ENCODE peak calls at places on chromosomes 12 and 14, in six cellular contexts. One of them, this sample, is unnamed.

GRCh38 chr14:75771614-75772013 is 110.6 kb downstream of the TTLL5 start:
- DNase-seq in HepG2: no peak
- DNase-seq in GM12891: no peak
- DNase-seq in K562: no peak
- DNase-seq in GM12878: no peak
- DNase-seq in H1: no peak
- DNase-seq in this sample: no peak

GRCh38 chr12:10965511-10965910 is 21.2 kb downstream of the TAS2R50 start:
- DNase-seq in GM12878: no peak
- DNase-seq in K562: no peak
- DNase-seq in HepG2: no peak
- DNase-seq in GM12891: no peak
- DNase-seq in H1: no peak
- DNase-seq in this sample: no peak

GRCh38 chr12:52990206-52990605 is 16.1 kb upstream of the EIF4B start:
- DNase-seq in GM12891: no peak
- DNase-seq in HepG2: no peak
- DNase-seq in GM12878: no peak
- DNase-seq in H1: no peak
- DNase-seq in K562: no peak
- DNase-seq in this sample: no peak

GRCh38 chr12:28374556-28374955 is 184.3 kb downstream of the CCDC91 start:
- DNase-seq in HepG2: no peak
- DNase-seq in K562: no peak
- DNase-seq in H1: no peak
- DNase-seq in GM12878: no peak
- DNase-seq in GM12891: no peak
- DNase-seq in this sample: no peak

GRCh38 chr14:52596320-52596719 is 43.7 kb downstream of the GPR137C start:
- DNase-seq in HepG2: peak
- DNase-seq in H1: peak
- DNase-seq in GM12878: no peak
- DNase-seq in GM12891: no peak
- DNase-seq in K562: no peak
- DNase-seq in this sample: no peak

GRCh38 chr14:55585854-55586253 is 5.8 kb downstream of the KTN1 start:
- DNase-seq in GM12891: no peak
- DNase-seq in H1: no peak
- DNase-seq in GM12878: no peak
- DNase-seq in HepG2: no peak
- DNase-seq in K562: no peak
- DNase-seq in this sample: no peak

GRCh38 chr12:13559318-13559978 is 362.9 kb downstream of the EMP1 start:
- DNase-seq in H1: no peak
- DNase-seq in K562: no peak
- DNase-seq in GM12878: no peak
- DNase-seq in GM12891: no peak
- DNase-seq in HepG2: peak
- DNase-seq in this sample: no peak

GRCh38 chr12:105754313-105754712 is 384.4 kb downstream of the NUAK1 start:
- DNase-seq in HepG2: no peak
- DNase-seq in K562: no peak
- DNase-seq in GM12878: no peak
- DNase-seq in H1: no peak
- DNase-seq in GM12891: no peak
- DNase-seq in this sample: no peak

GRCh38 chr14:50823051-50823762 is 7.8 kb downstream of the NIN start:
- DNase-seq in K562: no peak
- DNase-seq in GM12891: no peak
- DNase-seq in HepG2: no peak
- DNase-seq in H1: no peak
- DNase-seq in GM12878: peak
- DNase-seq in this sample: no peak

GRCh38 chr12:102757154-102757873 is 159.7 kb downstream of the PAH start:
- DNase-seq in HepG2: no peak
- DNase-seq in H1: no peak
- DNase-seq in GM12891: no peak
- DNase-seq in K562: no peak
- DNase-seq in GM12878: no peak
- DNase-seq in this sample: no peak

GRCh38 chr12:99959549-99960170 is 25.1 kb downstream of the ANKS1B start:
- DNase-seq in K562: no peak
- DNase-seq in H1: no peak
- DNase-seq in GM12891: no peak
- DNase-seq in HepG2: peak
- DNase-seq in GM12878: no peak
- DNase-seq in this sample: no peak

GRCh38 chr12:107223816-107224215 is 130.5 kb upstream of the CRY1 start:
- DNase-seq in H1: no peak
- DNase-seq in GM12891: no peak
- DNase-seq in HepG2: no peak
- DNase-seq in GM12878: no peak
- DNase-seq in K562: no peak
- DNase-seq in this sample: no peak

GRCh38 chr12:54585243-54585642 is 3.2 kb downstream of the PPP1R1A start:
- DNase-seq in GM12891: no peak
- DNase-seq in HepG2: no peak
- DNase-seq in H1: no peak
- DNase-seq in K562: no peak
- DNase-seq in GM12878: no peak
- DNase-seq in this sample: no peak

GRCh38 chr14:101743701-101744100 is 17.8 kb upstream of the PPP2R5C start:
- DNase-seq in GM12891: no peak
- DNase-seq in HepG2: no peak
- DNase-seq in GM12878: no peak
- DNase-seq in H1: no peak
- DNase-seq in K562: no peak
- DNase-seq in this sample: no peak

GRCh38 chr12:94987806-94988205 is 15.7 kb downstream of the NDUFA12 start:
- DNase-seq in GM12891: no peak
- DNase-seq in HepG2: no peak
- DNase-seq in GM12878: no peak
- DNase-seq in K562: no peak
- DNase-seq in H1: no peak
- DNase-seq in this sample: no peak

GRCh38 chr12:56315256-56315625 is 547 bp downstream of the CNPY2 start:
- DNase-seq in HepG2: no peak
- DNase-seq in GM12878: no peak
- DNase-seq in GM12891: no peak
- DNase-seq in K562: peak
- DNase-seq in H1: no peak
- DNase-seq in this sample: no peak

GRCh38 chr12:130825771-130826150 is 13.3 kb downstream of the STX2 start:
- DNase-seq in GM12878: no peak
- DNase-seq in H1: no peak
- DNase-seq in GM12891: no peak
- DNase-seq in HepG2: no peak
- DNase-seq in K562: peak
- DNase-seq in this sample: no peak

GRCh38 chr12:130307859-130308258 is 29.8 kb upstream of the PIWIL1 start:
- DNase-seq in H1: no peak
- DNase-seq in GM12891: no peak
- DNase-seq in K562: no peak
- DNase-seq in HepG2: no peak
- DNase-seq in GM12878: no peak
- DNase-seq in this sample: no peak

GRCh38 chr14:24179294-24179960 is 7.5 kb downstream of the REC8 start:
- DNase-seq in H1: no peak
- DNase-seq in GM12878: no peak
- DNase-seq in K562: no peak
- DNase-seq in HepG2: no peak
- DNase-seq in GM12891: no peak
- DNase-seq in this sample: no peak

GRCh38 chr14:101968186-101968585 is 3.8 kb downstream of the DYNC1H1 start:
- DNase-seq in GM12891: no peak
- DNase-seq in HepG2: no peak
- DNase-seq in K562: no peak
- DNase-seq in H1: no peak
- DNase-seq in GM12878: no peak
- DNase-seq in this sample: no peak

GRCh38 chr12:71162832-71163711 is 5.3 kb upstream of the TSPAN8 start:
- DNase-seq in K562: no peak
- DNase-seq in GM12891: no peak
- DNase-seq in H1: no peak
- DNase-seq in GM12878: no peak
- DNase-seq in HepG2: peak
- DNase-seq in this sample: no peak

GRCh38 chr14:98894600-98894999 is 377.4 kb downstream of the BCL11B start:
- DNase-seq in HepG2: no peak
- DNase-seq in H1: no peak
- DNase-seq in GM12891: no peak
- DNase-seq in GM12878: no peak
- DNase-seq in K562: no peak
- DNase-seq in this sample: no peak

GRCh38 chr12:107352347-107353081 is 259.2 kb upstream of the CRY1 start:
- DNase-seq in HepG2: peak
- DNase-seq in GM12891: no peak
- DNase-seq in GM12878: no peak
- DNase-seq in H1: no peak
- DNase-seq in K562: no peak
- DNase-seq in this sample: no peak

GRCh38 chr12:31727197-31727596 is 1.6 kb downstream of the AMN1 start:
- DNase-seq in H1: no peak
- DNase-seq in HepG2: no peak
- DNase-seq in GM12891: no peak
- DNase-seq in GM12878: no peak
- DNase-seq in K562: peak
- DNase-seq in this sample: no peak

GRCh38 chr12:31726575-31726974 is 2.2 kb downstream of the AMN1 start:
- DNase-seq in GM12891: no peak
- DNase-seq in GM12878: no peak
- DNase-seq in K562: no peak
- DNase-seq in H1: no peak
- DNase-seq in HepG2: no peak
- DNase-seq in this sample: no peak

GRCh38 chr12:31728289-31728916 is 418 bp downstream of the AMN1 start:
- DNase-seq in GM12891: no peak
- DNase-seq in H1: peak
- DNase-seq in GM12878: no peak
- DNase-seq in K562: peak
- DNase-seq in HepG2: no peak
- DNase-seq in this sample: peak

GRCh38 chr12:31728917-31729640 is at the start of gene AMN1:
- DNase-seq in GM12891: peak
- DNase-seq in K562: peak
- DNase-seq in HepG2: peak
- DNase-seq in H1: peak
- DNase-seq in GM12878: peak
- DNase-seq in this sample: peak

DNA sequence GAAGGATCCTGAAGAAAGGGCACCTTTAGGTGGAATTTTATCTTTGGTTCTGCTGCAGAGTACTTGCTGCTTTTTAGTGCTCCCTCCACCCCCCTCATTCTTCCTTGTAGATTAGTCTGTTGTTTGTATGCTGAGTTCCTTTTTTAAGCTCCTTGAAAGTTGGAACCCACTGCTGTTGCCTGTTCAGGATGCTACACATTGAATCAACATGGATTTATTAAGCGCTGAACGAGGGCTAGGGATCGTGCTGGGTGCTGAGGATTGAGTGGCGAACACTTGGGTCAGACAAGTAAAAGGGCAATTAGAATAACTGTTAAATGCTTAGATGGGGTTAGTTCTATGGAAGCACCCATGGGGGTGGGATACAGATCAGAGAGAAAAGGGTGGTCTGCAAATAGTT is 907 bp upstream of the AMN1 start:
- DNase-seq in GM12891: no peak
- DNase-seq in GM12878: no peak
- DNase-seq in K562: peak
- DNase-seq in H1: no peak
- DNase-seq in HepG2: no peak
- DNase-seq in this sample: no peak
- TF ChIP-seq POLR2AphosphoS5 in GM12891: no peak
- TF ChIP-seq POLR2AphosphoS5 in GM12878: no peak
- TF ChIP-seq POLR2AphosphoS5 in K562: no peak
- TF ChIP-seq POLR2AphosphoS5 in H1: no peak
- TF ChIP-seq POLR2AphosphoS5 in HepG2: no peak
- TF ChIP-seq POLR2AphosphoS5 in this sample: no peak

DNA sequence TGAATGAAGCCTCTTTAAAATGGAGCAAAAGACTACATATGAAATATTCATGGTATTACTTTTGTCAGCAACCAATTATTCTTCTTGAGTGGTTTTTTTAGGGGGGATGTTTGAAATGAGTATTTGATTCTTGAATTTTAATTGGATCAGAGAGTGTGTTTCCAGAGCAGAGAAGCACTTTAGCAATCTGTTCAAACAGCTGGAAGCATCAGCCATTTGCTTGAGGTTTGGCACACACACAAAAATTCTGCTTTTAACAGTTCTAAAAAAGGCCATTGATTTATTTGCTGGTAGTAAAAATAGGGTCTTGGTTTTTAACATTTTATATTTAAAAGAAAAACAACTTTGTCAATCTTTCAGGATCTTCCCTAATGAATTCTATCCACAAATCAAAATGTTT is 292.7 kb downstream of the LRFN5 start:
- DNase-seq in HepG2: no peak
- DNase-seq in H1: no peak
- DNase-seq in GM12878: no peak
- DNase-seq in GM12891: no peak
- DNase-seq in K562: no peak
- DNase-seq in this sample: no peak
- TF ChIP-seq TAF1 in HepG2: no peak
- TF ChIP-seq TAF1 in H1: no peak
- TF ChIP-seq TAF1 in GM12878: no peak
- TF ChIP-seq TAF1 in GM12891: no peak
- TF ChIP-seq TAF1 in K562: no peak
- TF ChIP-seq TAF1 in this sample: no peak

GRCh38 chr12:69756088-69756731 is 17.6 kb downstream of the RAB3IP start:
- DNase-seq in H1: no peak
- DNase-seq in GM12878: no peak
- DNase-seq in K562: no peak
- DNase-seq in HepG2: no peak
- DNase-seq in GM12891: no peak
- DNase-seq in this sample: no peak
- TF ChIP-seq POLR2A in H1: no peak
- TF ChIP-seq POLR2A in GM12878: no peak
- TF ChIP-seq POLR2A in K562: no peak
- TF ChIP-seq POLR2A in HepG2: no peak
- TF ChIP-seq POLR2A in GM12891: no peak
- TF ChIP-seq POLR2A in this sample: no peak

DNA sequence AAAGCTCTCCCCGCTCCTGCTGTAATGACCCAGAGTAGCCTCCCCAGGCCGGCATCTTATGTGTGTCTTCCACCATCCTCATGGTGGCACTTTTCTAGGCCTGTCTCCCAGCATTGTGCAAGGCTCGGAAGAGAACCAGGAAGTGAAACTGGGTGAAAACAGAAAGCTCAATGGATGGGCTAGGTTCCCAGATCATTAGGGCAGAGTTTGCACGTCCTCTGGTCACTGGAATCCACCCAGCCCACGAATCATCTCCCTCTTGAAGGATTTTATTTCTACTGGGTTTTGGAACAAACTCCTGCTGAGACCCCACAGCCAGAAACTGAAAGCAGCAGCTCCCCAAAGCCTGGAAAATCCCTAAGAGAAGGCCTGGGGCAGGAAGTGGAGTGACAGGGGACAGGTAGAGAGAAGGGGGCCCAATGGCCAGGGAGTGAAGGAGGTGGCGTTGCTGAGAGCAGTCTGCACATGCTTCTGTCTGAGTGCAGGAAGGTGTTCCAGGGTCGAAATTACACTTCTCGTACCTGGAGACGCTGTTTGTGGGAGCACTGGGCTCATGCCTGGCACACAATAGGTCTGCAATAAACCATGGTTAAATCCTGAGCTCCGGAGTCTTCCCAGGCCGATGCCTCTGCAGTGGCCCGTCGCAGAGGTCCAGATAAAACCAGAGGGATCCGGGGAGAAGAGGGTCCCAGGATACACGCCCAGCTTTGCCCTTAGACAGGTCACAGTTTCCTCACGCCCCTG is 15.6 kb downstream of the ACVRL1 start:
- DNase-seq in GM12878: peak
- DNase-seq in K562: no peak
- DNase-seq in H1: no peak
- DNase-seq in GM12891: no peak
- DNase-seq in HepG2: no peak
- DNase-seq in this sample: no peak
- TF ChIP-seq POLR2AphosphoS5 in GM12878: no peak
- TF ChIP-seq POLR2AphosphoS5 in K562: no peak
- TF ChIP-seq POLR2AphosphoS5 in H1: no peak
- TF ChIP-seq POLR2AphosphoS5 in GM12891: no peak
- TF ChIP-seq POLR2AphosphoS5 in HepG2: no peak
- TF ChIP-seq POLR2AphosphoS5 in this sample: no peak